ENCODE peak calls at places on chromosomes 6 and 20, in four cellular contexts. K, B, N and E are unnamed samples.

GRCh38 chr20:17594443-17594842 is 24.6 kb downstream of the DSTN start:
- DNase-seq in K (no peak), B (no peak), N (no peak), E (no peak)

GRCh38 chr6:143236151-143236788 is 175.6 kb downstream of the AIG1 start:
- DNase-seq in K (no peak), B (no peak), N (no peak), E (no peak)

GRCh38 chr6:137877113-137877512 is 10.1 kb downstream of the TNFAIP3 start:
- DNase-seq in K (no peak), B (no peak), N (no peak), E (no peak)

GRCh38 chr20:35772563-35773058 is 796 bp downstream of the PHF20 start:
- DNase-seq in K (no peak), B (no peak), N (no peak), E (no peak)

GRCh38 chr20:5056801-5057599 is 55.7 kb upstream of the SLC23A2 start:
- DNase-seq in K (peak), B (peak), N (no peak), E (no peak)

GRCh38 chr6:149455028-149455732 is 29.6 kb downstream of the ZC3H12D start:
- DNase-seq in K (no peak), B (no peak), N (no peak), E (no peak)

GRCh38 chr6:33975631-33976424 is 170.1 kb downstream of the GRM4 start:
- DNase-seq in K (no peak), B (no peak), N (no peak), E (no peak)

GRCh38 chr20:35992713-35993335 is 24.4 kb downstream of the CNBD2 start:
- DNase-seq in K (peak), B (no peak), N (peak), E (no peak)

GRCh38 chr20:24614341-24614740 is 144.9 kb downstream of the SYNDIG1 start:
- DNase-seq in K (no peak), B (no peak), N (no peak), E (no peak)

GRCh38 chr6:54473328-54473727 is 165.1 kb downstream of the TINAG start:
- DNase-seq in K (no peak), B (no peak), N (no peak), E (no peak)

GRCh38 chr6:92757926-92758325 is 661.4 kb downstream of the EPHA7 start:
- DNase-seq in K (no peak), B (no peak), N (no peak), E (no peak)

GRCh38 chr6:44078795-44079671 is 48.2 kb downstream of the MRPL14 start:
- DNase-seq in K (peak), B (no peak), N (no peak), E (no peak)

GRCh38 chr6:68059894-68060293 is 575.2 kb upstream of the ADGRB3 start:
- DNase-seq in K (no peak), B (no peak), N (no peak), E (no peak)

GRCh38 chr6:100121854-100122609 is 128.0 kb upstream of the MCHR2 start:
- DNase-seq in K (peak), B (no peak), N (no peak), E (no peak)

GRCh38 chr6:139847322-139847797 is 472.9 kb upstream of the CITED2 start:
- DNase-seq in K (no peak), B (no peak), N (no peak), E (no peak)

GRCh38 chr20:57751411-57751810 is 41.6 kb upstream of the PMEPA1 start:
- DNase-seq in K (no peak), B (no peak), N (no peak), E (no peak)

GRCh38 chr6:89940225-89941027 is 46.2 kb downstream of the GJA10 start:
- DNase-seq in K (peak), B (peak), N (peak), E (peak)

GRCh38 chr6:169190144-169190584 is 63.5 kb downstream of the THBS2 start:
- DNase-seq in K (peak), B (no peak), N (no peak), E (no peak)

GRCh38 chr20:21640556-21640955 is 64.9 kb upstream of the PAX1 start:
- DNase-seq in K (no peak), B (no peak), N (peak), E (no peak)

GRCh38 chr6:72704979-72705378 is 83.1 kb downstream of the KCNQ5 start:
- DNase-seq in K (peak), B (no peak), N (no peak), E (no peak)

GRCh38 chr6:30542404-30542725 is 13.9 kb downstream of the GNL1 start:
- DNase-seq in K (no peak), B (no peak), N (no peak), E (no peak)

GRCh38 chr20:37575884-37576283 is 48.2 kb upstream of the BLCAP start:
- DNase-seq in K (no peak), B (no peak), N (no peak), E (no peak)

GRCh38 chr20:25389858-25390537 is 637 bp downstream of the ABHD12 start:
- DNase-seq in K (peak), B (no peak), N (peak), E (peak)

GRCh38 chr20:45254867-45255266 is 503 bp upstream of the SLPI start:
- DNase-seq in K (peak), B (no peak), N (no peak), E (no peak)